ENCODE peak calls at places on chromosomes 11 and 22, in four cellular contexts. One of them, this sample, is unnamed.

GRCh38 chr11:121352301-121352891 is 59.8 kb downstream of the SC5D start:
- DNase-seq in HepG2: no peak
- DNase-seq in HCT116: no peak
- DNase-seq in A549: no peak
- DNase-seq in this sample: no peak

GRCh38 chr11:63906585-63906984 is 10.4 kb downstream of the RCOR2 start:
- DNase-seq in HCT116: no peak
- DNase-seq in A549: no peak
- DNase-seq in HepG2: no peak
- DNase-seq in this sample: peak

GRCh38 chr11:129247129-129247528 is 55.0 kb upstream of the ARHGAP32 start:
- DNase-seq in HCT116: no peak
- DNase-seq in A549: peak
- DNase-seq in HepG2: no peak
- DNase-seq in this sample: no peak

GRCh38 chr11:92198276-92198675 is 26.3 kb upstream of the FAT3 start:
- DNase-seq in HCT116: no peak
- DNase-seq in A549: no peak
- DNase-seq in HepG2: no peak
- DNase-seq in this sample: no peak

GRCh38 chr22:42168476-42168875 is 37.9 kb upstream of the CYP2D6 start:
- DNase-seq in HCT116: no peak
- DNase-seq in A549: no peak
- DNase-seq in HepG2: no peak
- DNase-seq in this sample: no peak

GRCh38 chr11:120308081-120308480 is 17.0 kb upstream of the TLCD5 start:
- DNase-seq in A549: no peak
- DNase-seq in HCT116: no peak
- DNase-seq in HepG2: no peak
- DNase-seq in this sample: no peak

GRCh38 chr11:70853103-70853830 is 399.1 kb downstream of the SHANK2 start:
- DNase-seq in A549: no peak
- DNase-seq in HCT116: no peak
- DNase-seq in HepG2: no peak
- DNase-seq in this sample: no peak

GRCh38 chr22:31229402-31230140 is 17.5 kb downstream of the LIMK2 start:
- DNase-seq in HCT116: no peak
- DNase-seq in A549: no peak
- DNase-seq in HepG2: no peak
- DNase-seq in this sample: peak

GRCh38 chr22:42769574-42770447 is 49.1 kb upstream of the A4GALT start:
- DNase-seq in HCT116: no peak
- DNase-seq in HepG2: no peak
- DNase-seq in A549: no peak
- DNase-seq in this sample: peak

GRCh38 chr11:121464352-121464946 is 11.7 kb upstream of the SORL1-AS1 start:
- DNase-seq in HCT116: peak
- DNase-seq in HepG2: peak
- DNase-seq in A549: peak
- DNase-seq in this sample: peak

GRCh38 chr11:73981051-73981805 is 1.4 kb downstream of the UCP2 start:
- DNase-seq in HCT116: no peak
- DNase-seq in HepG2: no peak
- DNase-seq in A549: no peak
- DNase-seq in this sample: peak

GRCh38 chr11:111976119-111976518 is 39.0 kb downstream of the DIXDC1 start:
- DNase-seq in HCT116: no peak
- DNase-seq in A549: no peak
- DNase-seq in HepG2: no peak
- DNase-seq in this sample: no peak

GRCh38 chr11:27705873-27706820 is 5.9 kb upstream of the BDNF start:
- DNase-seq in HepG2: peak
- DNase-seq in A549: peak
- DNase-seq in HCT116: no peak
- DNase-seq in this sample: peak

GRCh38 chr11:122754553-122755322 is 83.6 kb upstream of the CRTAM start:
- DNase-seq in A549: no peak
- DNase-seq in HCT116: peak
- DNase-seq in HepG2: peak
- DNase-seq in this sample: peak

GRCh38 chr11:47533690-47534135 is 19.2 kb downstream of the CELF1 start:
- DNase-seq in HCT116: no peak
- DNase-seq in A549: no peak
- DNase-seq in HepG2: no peak
- DNase-seq in this sample: no peak

GRCh38 chr11:68610452-68611116 is 73.8 kb upstream of the GAL start:
- DNase-seq in HCT116: no peak
- DNase-seq in HepG2: no peak
- DNase-seq in A549: no peak
- DNase-seq in this sample: peak

GRCh38 chr22:32949719-32950118 is 108.5 kb downstream of the SYN3 start:
- DNase-seq in A549: no peak
- DNase-seq in HCT116: no peak
- DNase-seq in HepG2: peak
- DNase-seq in this sample: no peak

GRCh38 chr22:44620129-44620840 is 81.7 kb upstream of the PRR5 start:
- DNase-seq in A549: no peak
- DNase-seq in HepG2: peak
- DNase-seq in HCT116: no peak
- DNase-seq in this sample: peak

GRCh38 chr11:130217632-130218031 is 58.0 kb downstream of the ST14 start:
- DNase-seq in A549: no peak
- DNase-seq in HCT116: no peak
- DNase-seq in HepG2: no peak
- DNase-seq in this sample: no peak

GRCh38 chr11:123483058-123483457 is 53.0 kb downstream of the GRAMD1B start:
- DNase-seq in HCT116: peak
- DNase-seq in A549: peak
- DNase-seq in HepG2: no peak
- DNase-seq in this sample: no peak

GRCh38 chr11:125995313-125995712 is 49.5 kb downstream of the VSIG10L2 start:
- DNase-seq in HepG2: no peak
- DNase-seq in HCT116: no peak
- DNase-seq in A549: no peak
- DNase-seq in this sample: no peak

GRCh38 chr11:125998267-125998666 is 52.4 kb downstream of the VSIG10L2 start:
- DNase-seq in A549: no peak
- DNase-seq in HCT116: no peak
- DNase-seq in HepG2: no peak
- DNase-seq in this sample: no peak

GRCh38 chr11:125994509-125994908 is 48.7 kb downstream of the VSIG10L2 start:
- DNase-seq in A549: no peak
- DNase-seq in HCT116: no peak
- DNase-seq in HepG2: no peak
- DNase-seq in this sample: no peak

GRCh38 chr11:126002181-126002580 is 56.3 kb downstream of the VSIG10L2 start:
- DNase-seq in A549: no peak
- DNase-seq in HCT116: no peak
- DNase-seq in HepG2: no peak
- DNase-seq in this sample: no peak

DNA sequence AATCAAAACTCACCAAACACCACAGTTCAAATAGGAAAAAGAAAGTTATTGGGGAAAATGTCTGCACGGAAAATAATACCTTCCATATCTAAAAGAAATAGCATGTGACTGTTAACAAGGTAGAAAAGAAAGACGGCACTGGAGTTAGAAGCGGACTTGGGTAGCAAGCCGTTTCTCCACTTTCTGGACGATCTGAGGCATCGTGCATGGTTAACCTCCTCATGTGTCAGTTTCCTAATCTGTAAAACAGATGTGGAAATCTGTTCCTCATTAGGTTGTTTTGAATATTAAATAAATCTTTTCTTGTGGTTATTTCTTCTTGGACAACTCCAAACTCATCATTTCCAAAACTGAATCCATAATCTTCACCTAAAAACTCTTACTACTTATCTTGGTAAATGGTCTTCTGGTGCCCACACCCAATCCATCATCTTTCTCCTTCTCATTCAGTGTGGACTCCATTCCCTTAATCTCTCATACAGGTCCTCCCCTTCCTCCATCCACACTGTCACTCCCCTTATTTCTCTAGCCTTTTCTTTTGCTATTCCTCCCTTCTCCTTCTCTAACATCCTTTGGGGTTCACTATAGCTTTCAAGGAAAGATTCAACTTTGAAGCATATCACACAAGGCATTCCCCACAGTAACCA is 53.5 kb downstream of the VSIG10L2 start:
- DNase-seq in HCT116: no peak
- DNase-seq in A549: no peak
- DNase-seq in HepG2: no peak
- DNase-seq in this sample: no peak
- H3K4me3 ChIP-seq in HCT116: no peak
- H3K4me3 ChIP-seq in A549: no peak
- H3K4me3 ChIP-seq in HepG2: no peak
- H3K4me3 ChIP-seq in this sample: no peak

GRCh38 chr11:116707250-116707649 is 65.5 kb downstream of the BUD13 start:
- DNase-seq in HCT116: no peak
- DNase-seq in HepG2: no peak
- DNase-seq in A549: no peak
- DNase-seq in this sample: no peak
- TF ChIP-seq MAX in HCT116: no peak
- TF ChIP-seq MAX in HepG2: no peak
- TF ChIP-seq MAX in A549: no peak
- TF ChIP-seq MAX in this sample: no peak

GRCh38 chr11:36567684-36568083 is at the start of gene RAG1:
- DNase-seq in HepG2: no peak
- DNase-seq in A549: no peak
- DNase-seq in HCT116: no peak
- DNase-seq in this sample: no peak

GRCh38 chr11:36569095-36569494 is 1.3 kb downstream of the RAG1 start:
- DNase-seq in A549: no peak
- DNase-seq in HepG2: no peak
- DNase-seq in HCT116: no peak
- DNase-seq in this sample: no peak

GRCh38 chr11:36565033-36565610 is 2.7 kb upstream of the RAG1 start:
- DNase-seq in HCT116: no peak
- DNase-seq in A549: no peak
- DNase-seq in HepG2: no peak
- DNase-seq in this sample: no peak

GRCh38 chr11:36564376-36565032 is 3.3 kb upstream of the RAG1 start:
- DNase-seq in HepG2: peak
- DNase-seq in HCT116: peak
- DNase-seq in A549: peak
- DNase-seq in this sample: peak

DNA sequence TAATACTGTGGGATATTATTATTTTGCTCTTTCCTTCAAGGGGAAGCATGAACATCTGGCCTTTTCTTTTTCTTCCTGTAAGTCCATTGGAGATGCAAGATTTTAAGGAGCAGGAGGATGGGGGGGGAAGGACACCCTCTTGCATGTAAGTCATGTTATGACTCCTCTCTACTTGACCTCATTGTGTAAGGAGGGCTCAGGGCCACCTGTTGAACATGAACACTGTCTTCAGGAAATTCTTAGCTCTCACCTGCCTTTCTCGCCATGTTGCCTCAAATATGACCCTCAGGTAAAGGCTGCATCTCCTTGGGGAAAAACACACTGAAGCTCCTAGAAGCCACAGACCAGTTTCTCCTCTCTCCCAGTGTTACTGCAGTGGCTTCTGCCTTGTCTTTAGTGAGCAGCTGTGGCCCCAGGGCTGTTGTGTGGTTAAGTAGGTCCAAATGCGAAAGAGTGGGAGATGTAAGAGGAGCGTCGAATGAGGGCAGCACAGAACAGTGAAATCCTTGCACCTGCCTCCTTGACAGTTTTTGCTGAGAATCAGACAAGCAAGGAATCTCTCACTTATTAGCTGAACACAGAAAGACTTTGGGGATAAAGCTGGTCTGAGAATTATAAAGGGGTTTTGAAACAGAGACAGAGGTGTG is 1.3 kb upstream of the RAG1 start:
- DNase-seq in HepG2: no peak
- DNase-seq in A549: no peak
- DNase-seq in HCT116: no peak
- DNase-seq in this sample: peak
- TF ChIP-seq CTCF in HepG2: no peak
- TF ChIP-seq CTCF in A549: no peak
- TF ChIP-seq CTCF in HCT116: no peak
- TF ChIP-seq CTCF in this sample: no peak

GRCh38 chr11:65894034-65894591 is 3.6 kb downstream of the CCDC85B start:
- DNase-seq in HCT116: no peak
- DNase-seq in HepG2: no peak
- DNase-seq in A549: no peak
- DNase-seq in this sample: no peak
- H3K4me3 ChIP-seq in HCT116: no peak
- H3K4me3 ChIP-seq in HepG2: no peak
- H3K4me3 ChIP-seq in A549: no peak
- H3K4me3 ChIP-seq in this sample: no peak

This sample was measured in NB4.